ENCODE peak calls at places on chromosome 13, in eight cellular contexts. One of them, this sample, is unnamed.

GRCh38 chr13:98580420-98580819 is 3.5 kb upstream of the STK24 start:
- DNase-seq in hepatocyte: no peak
- DNase-seq in CD8-positive, alpha-beta T cell: no peak
- DNase-seq in heart left ventricle: no peak
- DNase-seq in GM23338: no peak
- DNase-seq in endodermal cell: no peak
- DNase-seq in cardiac muscle cell: no peak
- DNase-seq in IMR-90: no peak
- DNase-seq in this sample: no peak

GRCh38 chr13:34577051-34577450 is 365.0 kb upstream of the NBEA start:
- DNase-seq in hepatocyte: no peak
- DNase-seq in CD8-positive, alpha-beta T cell: no peak
- DNase-seq in heart left ventricle: no peak
- DNase-seq in GM23338: no peak
- DNase-seq in endodermal cell: no peak
- DNase-seq in cardiac muscle cell: peak
- DNase-seq in IMR-90: no peak
- DNase-seq in this sample: no peak

GRCh38 chr13:49400755-49401659 is 42.9 kb downstream of the CAB39L start:
- DNase-seq in hepatocyte: peak
- DNase-seq in CD8-positive, alpha-beta T cell: no peak
- DNase-seq in heart left ventricle: no peak
- DNase-seq in GM23338: peak
- DNase-seq in endodermal cell: no peak
- DNase-seq in cardiac muscle cell: peak
- DNase-seq in IMR-90: peak
- DNase-seq in this sample: no peak

GRCh38 chr13:24146961-24147569 is 13.5 kb upstream of the SPATA13 start:
- DNase-seq in hepatocyte: no peak
- DNase-seq in CD8-positive, alpha-beta T cell: no peak
- DNase-seq in heart left ventricle: no peak
- DNase-seq in GM23338: no peak
- DNase-seq in endodermal cell: no peak
- DNase-seq in cardiac muscle cell: no peak
- DNase-seq in IMR-90: no peak
- DNase-seq in this sample: no peak

GRCh38 chr13:110266983-110267382 is 40.0 kb downstream of the COL4A1 start:
- DNase-seq in hepatocyte: no peak
- DNase-seq in CD8-positive, alpha-beta T cell: no peak
- DNase-seq in heart left ventricle: peak
- DNase-seq in GM23338: peak
- DNase-seq in endodermal cell: peak
- DNase-seq in cardiac muscle cell: peak
- DNase-seq in IMR-90: no peak
- DNase-seq in this sample: no peak

GRCh38 chr13:47672245-47672975 is 328.7 kb downstream of the SUCLA2 start:
- DNase-seq in hepatocyte: no peak
- DNase-seq in CD8-positive, alpha-beta T cell: no peak
- DNase-seq in heart left ventricle: no peak
- DNase-seq in GM23338: no peak
- DNase-seq in endodermal cell: no peak
- DNase-seq in cardiac muscle cell: peak
- DNase-seq in IMR-90: no peak
- DNase-seq in this sample: no peak

GRCh38 chr13:83184819-83185218 is 697.5 kb downstream of the SLITRK1 start:
- DNase-seq in hepatocyte: no peak
- DNase-seq in CD8-positive, alpha-beta T cell: no peak
- DNase-seq in heart left ventricle: no peak
- DNase-seq in GM23338: no peak
- DNase-seq in endodermal cell: no peak
- DNase-seq in cardiac muscle cell: peak
- DNase-seq in IMR-90: peak
- DNase-seq in this sample: no peak

GRCh38 chr13:73939071-73939380 is 195.2 kb downstream of the KLF12 start:
- DNase-seq in hepatocyte: no peak
- DNase-seq in CD8-positive, alpha-beta T cell: no peak
- DNase-seq in heart left ventricle: no peak
- DNase-seq in GM23338: no peak
- DNase-seq in endodermal cell: no peak
- DNase-seq in cardiac muscle cell: no peak
- DNase-seq in IMR-90: no peak
- DNase-seq in this sample: no peak

GRCh38 chr13:28373803-28374202 is 121.1 kb downstream of the FLT1 start:
- DNase-seq in hepatocyte: no peak
- DNase-seq in CD8-positive, alpha-beta T cell: no peak
- DNase-seq in heart left ventricle: no peak
- DNase-seq in GM23338: no peak
- DNase-seq in endodermal cell: no peak
- DNase-seq in cardiac muscle cell: no peak
- DNase-seq in IMR-90: no peak
- DNase-seq in this sample: no peak

GRCh38 chr13:41402695-41403511 is 54.4 kb upstream of the RGCC start:
- DNase-seq in hepatocyte: no peak
- DNase-seq in CD8-positive, alpha-beta T cell: no peak
- DNase-seq in heart left ventricle: no peak
- DNase-seq in GM23338: peak
- DNase-seq in endodermal cell: peak
- DNase-seq in cardiac muscle cell: no peak
- DNase-seq in IMR-90: no peak
- DNase-seq in this sample: no peak

GRCh38 chr13:107834268-107834667 is 381.1 kb downstream of the LIG4 start:
- DNase-seq in hepatocyte: no peak
- DNase-seq in CD8-positive, alpha-beta T cell: no peak
- DNase-seq in heart left ventricle: no peak
- DNase-seq in GM23338: no peak
- DNase-seq in endodermal cell: no peak
- DNase-seq in cardiac muscle cell: peak
- DNase-seq in IMR-90: peak
- DNase-seq in this sample: no peak

GRCh38 chr13:25217023-25217909 is 45.2 kb upstream of the AMER2 start:
- DNase-seq in hepatocyte: no peak
- DNase-seq in CD8-positive, alpha-beta T cell: no peak
- DNase-seq in heart left ventricle: no peak
- DNase-seq in GM23338: no peak
- DNase-seq in endodermal cell: no peak
- DNase-seq in cardiac muscle cell: peak
- DNase-seq in IMR-90: peak
- DNase-seq in this sample: peak

GRCh38 chr13:75135325-75135825 is 346.6 kb downstream of the TBC1D4 start:
- DNase-seq in hepatocyte: peak
- DNase-seq in CD8-positive, alpha-beta T cell: no peak
- DNase-seq in heart left ventricle: no peak
- DNase-seq in GM23338: no peak
- DNase-seq in endodermal cell: no peak
- DNase-seq in cardiac muscle cell: peak
- DNase-seq in IMR-90: peak
- DNase-seq in this sample: peak

GRCh38 chr13:22114630-22115311 is 443.9 kb downstream of the FGF9 start:
- DNase-seq in hepatocyte: no peak
- DNase-seq in CD8-positive, alpha-beta T cell: no peak
- DNase-seq in heart left ventricle: no peak
- DNase-seq in GM23338: no peak
- DNase-seq in endodermal cell: no peak
- DNase-seq in cardiac muscle cell: peak
- DNase-seq in IMR-90: peak
- DNase-seq in this sample: no peak

GRCh38 chr13:73215807-73216206 is 157.0 kb downstream of the KLF5 start:
- DNase-seq in hepatocyte: no peak
- DNase-seq in CD8-positive, alpha-beta T cell: no peak
- DNase-seq in heart left ventricle: no peak
- DNase-seq in GM23338: no peak
- DNase-seq in endodermal cell: no peak
- DNase-seq in cardiac muscle cell: peak
- DNase-seq in IMR-90: peak
- DNase-seq in this sample: no peak

GRCh38 chr13:99626461-99627082 is 125.3 kb downstream of the TM9SF2 start:
- DNase-seq in hepatocyte: no peak
- DNase-seq in CD8-positive, alpha-beta T cell: no peak
- DNase-seq in heart left ventricle: no peak
- DNase-seq in GM23338: no peak
- DNase-seq in endodermal cell: no peak
- DNase-seq in cardiac muscle cell: peak
- DNase-seq in IMR-90: peak
- DNase-seq in this sample: peak

GRCh38 chr13:81639984-81640582 is 1299.2 kb upstream of the SPRY2 start:
- DNase-seq in hepatocyte: peak
- DNase-seq in CD8-positive, alpha-beta T cell: no peak
- DNase-seq in heart left ventricle: no peak
- DNase-seq in GM23338: peak
- DNase-seq in endodermal cell: no peak
- DNase-seq in cardiac muscle cell: no peak
- DNase-seq in IMR-90: no peak
- DNase-seq in this sample: no peak

GRCh38 chr13:40682449-40683240 is 16.2 kb upstream of the FOXO1 start:
- DNase-seq in hepatocyte: peak
- DNase-seq in CD8-positive, alpha-beta T cell: no peak
- DNase-seq in heart left ventricle: no peak
- DNase-seq in GM23338: peak
- DNase-seq in endodermal cell: peak
- DNase-seq in cardiac muscle cell: peak
- DNase-seq in IMR-90: peak
- DNase-seq in this sample: no peak

GRCh38 chr13:41944229-41944628 is 16.7 kb downstream of the VWA8 start:
- DNase-seq in hepatocyte: no peak
- DNase-seq in CD8-positive, alpha-beta T cell: no peak
- DNase-seq in heart left ventricle: no peak
- DNase-seq in GM23338: no peak
- DNase-seq in endodermal cell: no peak
- DNase-seq in cardiac muscle cell: peak
- DNase-seq in IMR-90: no peak
- DNase-seq in this sample: no peak

GRCh38 chr13:40812724-40813445 is 23.5 kb downstream of the SLC25A15 start:
- DNase-seq in hepatocyte: no peak
- DNase-seq in CD8-positive, alpha-beta T cell: no peak
- DNase-seq in heart left ventricle: no peak
- DNase-seq in GM23338: no peak
- DNase-seq in endodermal cell: no peak
- DNase-seq in cardiac muscle cell: peak
- DNase-seq in IMR-90: peak
- DNase-seq in this sample: peak

DNA sequence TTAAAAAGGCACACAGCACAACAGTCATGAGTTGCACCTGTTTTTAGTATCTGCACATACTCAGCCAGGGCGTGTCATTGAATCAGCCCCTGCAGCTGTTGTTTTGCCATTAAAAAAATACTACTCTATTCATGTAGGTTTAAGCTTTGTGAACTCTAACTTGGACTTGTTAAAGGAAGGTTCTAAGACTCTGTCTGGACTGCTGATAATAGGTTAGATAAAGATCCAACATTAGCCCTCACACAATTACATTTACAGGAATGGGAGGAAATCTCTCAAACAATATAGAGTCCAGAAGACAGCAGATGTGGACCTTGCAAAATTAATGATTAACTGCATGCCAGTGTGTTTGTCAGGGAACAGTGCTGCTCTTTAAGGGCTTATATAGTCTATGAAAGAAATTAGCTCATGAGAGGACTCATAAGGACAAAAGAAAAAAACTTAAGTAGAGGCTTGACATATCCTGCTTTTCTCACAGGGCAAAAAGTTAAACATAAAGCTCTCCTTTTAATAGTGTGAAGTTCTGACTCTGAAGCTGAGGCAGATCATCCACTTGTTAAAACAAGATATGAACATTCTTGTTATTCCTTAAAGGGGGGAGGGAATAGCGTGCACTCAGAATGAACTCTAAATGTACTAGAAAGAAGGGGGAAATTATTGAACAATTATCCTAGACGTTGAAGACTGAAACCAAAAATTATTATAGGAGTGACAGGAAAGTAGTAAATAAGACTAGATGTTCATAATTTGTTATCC is 243.6 kb downstream of the NDFIP2 start:
- DNase-seq in hepatocyte: peak
- DNase-seq in CD8-positive, alpha-beta T cell: no peak
- DNase-seq in heart left ventricle: no peak
- DNase-seq in GM23338: no peak
- DNase-seq in endodermal cell: no peak
- DNase-seq in cardiac muscle cell: no peak
- DNase-seq in IMR-90: no peak
- DNase-seq in this sample: no peak
- H3K27ac ChIP-seq in hepatocyte: peak
- H3K27ac ChIP-seq in CD8-positive, alpha-beta T cell: no peak
- H3K27ac ChIP-seq in heart left ventricle: no peak
- H3K27ac ChIP-seq in GM23338: no peak
- H3K27ac ChIP-seq in endodermal cell: no peak
- H3K27ac ChIP-seq in cardiac muscle cell: peak
- H3K27ac ChIP-seq in IMR-90: no peak
- H3K27ac ChIP-seq in this sample: no peak

DNA sequence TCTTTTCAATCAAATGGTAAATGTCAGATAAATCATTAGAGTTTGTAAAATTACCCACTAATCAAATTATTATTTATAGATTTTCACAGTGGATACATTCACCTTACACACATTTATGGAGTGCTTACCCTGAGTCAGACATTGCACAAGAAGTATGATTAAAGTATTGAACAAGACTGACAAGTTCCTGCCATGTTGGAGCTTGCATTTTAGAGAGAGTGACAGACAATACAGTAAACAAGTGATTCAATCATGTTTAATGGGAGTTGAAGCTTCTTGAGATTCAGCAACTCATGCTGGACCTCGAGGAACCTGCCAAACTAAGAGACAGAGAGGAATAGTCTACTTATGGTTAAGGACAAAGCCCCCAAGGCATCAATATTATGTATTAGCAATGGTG is 487.8 kb downstream of the PCDH17 start:
- DNase-seq in hepatocyte: no peak
- DNase-seq in CD8-positive, alpha-beta T cell: no peak
- DNase-seq in heart left ventricle: no peak
- DNase-seq in GM23338: no peak
- DNase-seq in endodermal cell: no peak
- DNase-seq in cardiac muscle cell: no peak
- DNase-seq in IMR-90: no peak
- DNase-seq in this sample: peak
- TF ChIP-seq CTCF in hepatocyte: no peak
- TF ChIP-seq CTCF in CD8-positive, alpha-beta T cell: no peak
- TF ChIP-seq CTCF in heart left ventricle: no peak
- TF ChIP-seq CTCF in GM23338: no peak
- TF ChIP-seq CTCF in endodermal cell: no peak
- TF ChIP-seq CTCF in cardiac muscle cell: no peak
- TF ChIP-seq CTCF in IMR-90: no peak
- TF ChIP-seq CTCF in this sample: no peak

GRCh38 chr13:29515372-29515771 is 80.1 kb downstream of the SLC7A1 start:
- DNase-seq in hepatocyte: no peak
- DNase-seq in CD8-positive, alpha-beta T cell: no peak
- DNase-seq in heart left ventricle: no peak
- DNase-seq in GM23338: no peak
- DNase-seq in endodermal cell: no peak
- DNase-seq in cardiac muscle cell: no peak
- DNase-seq in IMR-90: no peak
- DNase-seq in this sample: no peak
- H3K27ac ChIP-seq in hepatocyte: no peak
- H3K27ac ChIP-seq in CD8-positive, alpha-beta T cell: no peak
- H3K27ac ChIP-seq in heart left ventricle: no peak
- H3K27ac ChIP-seq in GM23338: no peak
- H3K27ac ChIP-seq in endodermal cell: no peak
- H3K27ac ChIP-seq in cardiac muscle cell: no peak
- H3K27ac ChIP-seq in IMR-90: no peak
- H3K27ac ChIP-seq in this sample: peak

DNA sequence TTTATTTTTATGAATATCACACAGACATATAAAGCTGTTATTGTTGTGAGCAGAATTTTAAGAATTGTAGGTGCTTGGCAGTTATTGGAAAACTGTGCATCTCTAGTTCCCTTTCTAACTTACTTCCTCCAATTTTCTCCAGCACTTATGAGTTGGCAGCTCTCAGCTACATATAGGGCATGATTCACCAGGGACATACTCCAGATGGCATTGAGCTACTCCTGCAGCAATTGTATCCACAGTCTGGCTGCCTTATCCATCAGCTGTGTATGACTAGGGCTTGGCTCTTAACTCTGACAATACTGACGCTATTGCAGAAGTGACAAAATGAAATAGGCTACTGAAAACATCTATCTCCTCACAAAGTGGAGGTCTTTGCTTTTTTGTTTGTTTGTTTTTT is 276.7 kb downstream of the POU4F1 start:
- DNase-seq in hepatocyte: no peak
- DNase-seq in CD8-positive, alpha-beta T cell: no peak
- DNase-seq in heart left ventricle: no peak
- DNase-seq in GM23338: no peak
- DNase-seq in endodermal cell: no peak
- DNase-seq in cardiac muscle cell: no peak
- DNase-seq in IMR-90: no peak
- DNase-seq in this sample: peak
- TF ChIP-seq CTCF in hepatocyte: no peak
- TF ChIP-seq CTCF in CD8-positive, alpha-beta T cell: no peak
- TF ChIP-seq CTCF in heart left ventricle: no peak
- TF ChIP-seq CTCF in GM23338: no peak
- TF ChIP-seq CTCF in endodermal cell: no peak
- TF ChIP-seq CTCF in cardiac muscle cell: no peak
- TF ChIP-seq CTCF in IMR-90: no peak
- TF ChIP-seq CTCF in this sample: no peak

This sample was measured in RWPE1.